ENCODE peak calls at places on chromosomes 3 and 15, in nine cellular contexts. A is neuronal stem cell; W is ACHN; E is cerebellum; T is left ventricle myocardium inferior; S is NCI-H2029 treated with DMSO at 0.1 percent for 48 hours; B is CD4-positive, alpha-beta memory T cell; I is stimulated activated CD4-positive, alpha-beta T cell treated with anti-CD3 and anti-CD28 coated beads, Interleukin-12 subunit alpha, Interleukin-12 subunit beta, amount 100 ng/mL, for 48 hours; F is iPS-NIHi11. U is an unnamed sample.

GRCh38 chr3:100033814-100034490 is 80.3 kb downstream of the FILIP1L start:
- DNase-seq in A (no peak), W (no peak), E (no peak), T (no peak), S (no peak), B (no peak), I (no peak), F (no peak), U (no peak)

GRCh38 chr3:161914703-161915102 is 418.1 kb downstream of the OTOL1 start:
- DNase-seq in A (peak), W (peak), E (peak), T (peak), S (no peak), B (no peak), I (no peak), F (peak), U (peak)

GRCh38 chr15:28153492-28154119 is 54.5 kb upstream of the OCA2 start:
- DNase-seq in A (no peak), W (no peak), E (no peak), T (no peak), S (no peak), B (no peak), I (no peak), F (no peak), U (no peak)

GRCh38 chr15:66997212-66997611 is 68.2 kb upstream of the SMAD3 start:
- DNase-seq in A (no peak), W (no peak), E (no peak), T (no peak), S (no peak), B (no peak), I (no peak), F (no peak), U (no peak)

GRCh38 chr3:31050296-31050695 is 155.8 kb upstream of the GADL1 start:
- DNase-seq in A (no peak), W (no peak), E (no peak), T (no peak), S (no peak), B (no peak), I (no peak), F (no peak), U (no peak)

GRCh38 chr3:31106204-31106603 is 211.7 kb upstream of the GADL1 start:
- DNase-seq in A (no peak), W (no peak), E (no peak), T (no peak), S (no peak), B (no peak), I (no peak), F (no peak), U (no peak)

GRCh38 chr15:82647835-82648256 is 683 bp upstream of the CPEB1 start:
- DNase-seq in A (no peak), W (no peak), E (no peak), T (peak), S (no peak), B (peak), I (peak), F (peak), U (no peak)

GRCh38 chr3:133127381-133127780 is 89.2 kb downstream of the TMEM108 start:
- DNase-seq in A (no peak), W (no peak), E (no peak), T (no peak), S (no peak), B (no peak), I (no peak), F (no peak), U (no peak)

GRCh38 chr3:83230841-83231240 is 1469.4 kb upstream of the GBE1 start:
- DNase-seq in A (no peak), W (no peak), E (no peak), T (no peak), S (no peak), B (no peak), I (no peak), F (peak), U (no peak)

GRCh38 chr3:9179826-9180763 is 69.4 kb downstream of the SRGAP3 start:
- DNase-seq in A (no peak), W (no peak), E (no peak), T (no peak), S (no peak), B (no peak), I (no peak), F (no peak), U (no peak)

GRCh38 chr3:102378216-102378615 is 56.6 kb upstream of the ZPLD1 start:
- DNase-seq in A (no peak), W (no peak), E (no peak), T (no peak), S (no peak), B (no peak), I (no peak), F (no peak), U (no peak)

GRCh38 chr15:90552929-90553211 is 23.1 kb downstream of the CRTC3 start:
- DNase-seq in A (no peak), W (no peak), E (no peak), T (no peak), S (no peak), B (no peak), I (no peak), F (no peak), U (no peak)

GRCh38 chr3:11507719-11508118 is 136.0 kb downstream of the VGLL4 start:
- DNase-seq in A (no peak), W (no peak), E (no peak), T (no peak), S (no peak), B (no peak), I (no peak), F (no peak), U (no peak)

GRCh38 chr15:63244976-63245645 is 32.3 kb upstream of the APH1B start:
- DNase-seq in A (no peak), W (no peak), E (no peak), T (no peak), S (no peak), B (peak), I (no peak), F (no peak), U (no peak)

GRCh38 chr15:95459288-95459687 is 871.2 kb upstream of the NR2F2 start:
- DNase-seq in A (no peak), W (no peak), E (no peak), T (no peak), S (no peak), B (no peak), I (no peak), F (no peak), U (no peak)

GRCh38 chr15:101712078-101712477 is 12.2 kb downstream of the TARS3 start:
- DNase-seq in A (no peak), W (no peak), E (no peak), T (no peak), S (no peak), B (no peak), I (no peak), F (no peak), U (no peak)

GRCh38 chr15:73782339-73782979 is 29.3 kb upstream of the INSYN1 start:
- DNase-seq in A (no peak), W (no peak), E (no peak), T (no peak), S (peak), B (no peak), I (no peak), F (no peak), U (no peak)

GRCh38 chr3:13281657-13282527 is 138.2 kb downstream of the NUP210 start:
- DNase-seq in A (no peak), W (no peak), E (no peak), T (peak), S (no peak), B (no peak), I (no peak), F (peak), U (peak)

GRCh38 chr3:184345678-184346144 is 8.3 kb downstream of the FAM131A start:
- DNase-seq in A (peak), W (peak), E (peak), T (peak), S (peak), B (no peak), I (no peak), F (peak), U (peak)

GRCh38 chr3:47000922-47001730 is 21.7 kb downstream of the NBEAL2 start:
- DNase-seq in A (no peak), W (no peak), E (no peak), T (no peak), S (no peak), B (no peak), I (no peak), F (no peak), U (no peak)

GRCh38 chr3:45000823-45001222 is 24.8 kb downstream of the EXOSC7 start:
- DNase-seq in A (no peak), W (no peak), E (no peak), T (no peak), S (no peak), B (no peak), I (no peak), F (no peak), U (no peak)

GRCh38 chr3:73086071-73086494 is 24.6 kb downstream of the EBLN2 start:
- DNase-seq in A (peak), W (peak), E (peak), T (no peak), S (no peak), B (peak), I (peak), F (peak), U (peak)

GRCh38 chr3:53150247-53151085 is 10.5 kb upstream of the PRKCD start:
- DNase-seq in A (no peak), W (peak), E (no peak), T (no peak), S (no peak), B (no peak), I (no peak), F (no peak), U (no peak)

GRCh38 chr15:72961326-72961725 is 90.9 kb upstream of the NEO1 start:
- DNase-seq in A (no peak), W (no peak), E (peak), T (no peak), S (peak), B (no peak), I (no peak), F (no peak), U (no peak)

GRCh38 chr15:79430901-79431635 is 1.1 kb upstream of the MINAR1 start:
- DNase-seq in A (peak), W (no peak), E (peak), T (no peak), S (no peak), B (no peak), I (no peak), F (no peak), U (no peak)

GRCh38 chr3:134621824-134622223 is 29.0 kb downstream of the KY start:
- DNase-seq in A (no peak), W (no peak), E (no peak), T (no peak), S (peak), B (no peak), I (no peak), F (no peak), U (no peak)

GRCh38 chr3:129525341-129525968 is 3.0 kb upstream of the RHO start:
- DNase-seq in A (no peak), W (no peak), E (no peak), T (no peak), S (no peak), B (no peak), I (no peak), F (no peak), U (no peak)

GRCh38 chr15:34055868-34056595 is 17.0 kb upstream of the AVEN start:
- DNase-seq in A (no peak), W (peak), E (no peak), T (no peak), S (no peak), B (no peak), I (no peak), F (no peak), U (no peak)

GRCh38 chr3:11522953-11523792 is 120.5 kb downstream of the VGLL4 start:
- DNase-seq in A (no peak), W (no peak), E (no peak), T (no peak), S (no peak), B (no peak), I (no peak), F (no peak), U (no peak)

GRCh38 chr3:3801510-3801841 is 2.2 kb downstream of the LRRN1 start:
- DNase-seq in A (peak), W (no peak), E (no peak), T (no peak), S (no peak), B (no peak), I (no peak), F (peak), U (no peak)

GRCh38 chr3:18443670-18444596 is 18.8 kb upstream of the SATB1 start:
- DNase-seq in A (no peak), W (no peak), E (no peak), T (peak), S (peak), B (no peak), I (no peak), F (peak), U (no peak)

GRCh38 chr15:25501828-25502446 is 63.1 kb upstream of the UBE3A start:
- DNase-seq in A (no peak), W (peak), E (peak), T (no peak), S (peak), B (peak), I (no peak), F (peak), U (peak)

GRCh38 chr15:91926871-91927270 is 73.4 kb downstream of the SLCO3A1 start:
- DNase-seq in A (no peak), W (no peak), E (no peak), T (no peak), S (no peak), B (no peak), I (no peak), F (no peak), U (peak)

GRCh38 chr3:172203522-172204258 is 164.3 kb downstream of the FNDC3B start:
- DNase-seq in A (no peak), W (no peak), E (peak), T (no peak), S (peak), B (no peak), I (no peak), F (no peak), U (peak)

GRCh38 chr15:77031376-77032050 is 36.6 kb downstream of the PSTPIP1 start:
- DNase-seq in A (no peak), W (no peak), E (no peak), T (no peak), S (peak), B (no peak), I (no peak), F (no peak), U (peak)

GRCh38 chr15:48596415-48596814 is 49.1 kb downstream of the FBN1 start:
- DNase-seq in A (no peak), W (no peak), E (no peak), T (no peak), S (no peak), B (no peak), I (no peak), F (no peak), U (no peak)

GRCh38 chr15:82810863-82811421 is 1.5 kb downstream of the WHAMM start:
- DNase-seq in A (no peak), W (peak), E (no peak), T (no peak), S (no peak), B (peak), I (peak), F (no peak), U (no peak)

GRCh38 chr3:195522254-195523023 is 20.7 kb downstream of the PPP1R2 start:
- DNase-seq in A (peak), W (peak), E (peak), T (no peak), S (peak), B (peak), I (no peak), F (peak), U (peak)